ENCODE peak calls at places on chromosomes 1 and 21, in five cellular contexts. E is HCT116; Z is effector memory CD4-positive, alpha-beta T cell; S is psoas muscle; D is GM23248. W is an unnamed sample. For H3K9me3, the result is how much of the 10 kb centered on the place peaks cover.

GRCh38 chr1:4939266-4939665 is 284.9 kb downstream of the AJAP1 start:
- DNase-seq in E (no peak), S (no peak), D (no peak), Z (no peak), W (no peak)

GRCh38 chr1:10677508-10678364 is 118.7 kb downstream of the CASZ1 start:
- DNase-seq in S (no peak), E (no peak), Z (no peak), D (peak), W (no peak)

GRCh38 chr21:32994305-32994704 is 31.4 kb upstream of the OLIG2 start:
- DNase-seq in E (no peak), S (no peak), D (peak), Z (no peak), W (peak)

GRCh38 chr1:81548918-81549587 is 251.7 kb upstream of the ADGRL2 start:
- DNase-seq in D (no peak), Z (no peak), S (no peak), E (no peak), W (no peak)

GRCh38 chr1:204506969-204507316 is 9.3 kb upstream of the MDM4 start:
- DNase-seq in E (peak), Z (peak), S (peak), D (peak), W (peak)

GRCh38 chr1:157521056-157521455 is 31.3 kb downstream of the FCRL5 start:
- DNase-seq in E (no peak), S (no peak), Z (no peak), D (no peak), W (no peak)

GRCh38 chr21:16070207-16070651 is 340.4 kb downstream of the USP25 start:
- DNase-seq in D (peak), E (no peak), Z (no peak), S (no peak), W (no peak)

GRCh38 chr1:95023399-95024050 is 49.2 kb downstream of the ALG14 start:
- DNase-seq in E (no peak), Z (no peak), S (no peak), D (peak), W (no peak)

GRCh38 chr1:996851-997727 is 2.8 kb downstream of the HES4 start:
- DNase-seq in S (peak), Z (no peak), E (no peak), D (no peak), W (no peak)

GRCh38 chr1:94962745-94963265 is 35.9 kb upstream of the CNN3 start:
- DNase-seq in D (peak), E (no peak), Z (no peak), S (no peak), W (peak)

GRCh38 chr1:1670866-1671265 is 12.1 kb upstream of the CDK11B start:
- DNase-seq in E (no peak), S (no peak), Z (no peak), D (no peak), W (no peak)

GRCh38 chr21:33205476-33205875 is 24.3 kb upstream of the IFNAR2 start:
- DNase-seq in D (no peak), Z (no peak), E (no peak), S (no peak), W (no peak)

GRCh38 chr1:151988405-151988851 is 5.2 kb downstream of the S100A10 start:
- DNase-seq in S (no peak), Z (no peak), D (peak), E (peak), W (no peak)

GRCh38 chr1:238592586-238592985 is 701.9 kb upstream of the ZP4 start:
- DNase-seq in S (no peak), E (no peak), Z (no peak), D (no peak), W (no peak)

GRCh38 chr1:211259596-211260126 is 495 bp downstream of the RCOR3 start:
- DNase-seq in D (peak), S (peak), Z (peak), E (no peak), W (peak)

GRCh38 chr1:97820470-97821188 is 100.2 kb downstream of the DPYD start:
- DNase-seq in E (peak), S (no peak), D (peak), Z (no peak), W (peak)

GRCh38 chr1:29539971-29540370 is 303.6 kb downstream of the PTPRU start:
- DNase-seq in E (no peak), S (no peak), Z (no peak), D (no peak), W (no peak)

GRCh38 chr21:15430577-15430976 is 299.2 kb upstream of the USP25 start:
- DNase-seq in Z (no peak), E (no peak), D (peak), S (no peak), W (no peak)

GRCh38 chr21:45581322-45581712 is 39.1 kb upstream of the SLC19A1 start:
- DNase-seq in Z (no peak), D (no peak), S (no peak), E (no peak), W (no peak)

GRCh38 chr1:8352886-8353285 is 35.0 kb downstream of the SLC45A1 start:
- DNase-seq in D (no peak), S (no peak), E (no peak), Z (no peak), W (no peak)

GRCh38 chr21:38095220-38095619 is 161.6 kb upstream of the KCNJ15 start:
- DNase-seq in E (no peak), D (peak), Z (no peak), S (no peak), W (no peak)

GRCh38 chr1:33086384-33086850 is 5.5 kb downstream of the AZIN2 start:
- DNase-seq in D (peak), E (peak), Z (no peak), S (peak), W (peak)

GRCh38 chr1:43979528-43980254 is 681 bp downstream of the B4GALT2 start:
- DNase-seq in S (peak), Z (no peak), E (no peak), D (peak), W (peak)

GRCh38 chr1:63855942-63856341 is 82.1 kb downstream of the ROR1 start:
- DNase-seq in D (no peak), Z (no peak), S (no peak), E (no peak), W (no peak)

GRCh38 chr1:183635112-183635605 is 424 bp downstream of the ARPC5 start:
- DNase-seq in D (peak), Z (no peak), S (peak), E (no peak), W (no peak)

GRCh38 chr1:157047064-157047410 is 1.5 kb upstream of the ARHGEF11 start:
- DNase-seq in E (no peak), S (no peak), Z (no peak), D (peak), W (no peak)

GRCh38 chr1:76782777-76783176 is 84.5 kb upstream of the ST6GALNAC5 start:
- DNase-seq in D (peak), E (no peak), S (no peak), Z (no peak), W (no peak)

GRCh38 chr1:22753396-22754083 is 42.9 kb downstream of the EPHB2 start:
- DNase-seq in D (peak), Z (no peak), E (no peak), S (peak), W (no peak)

GRCh38 chr21:33662046-33662445 is 19.7 kb downstream of the ITSN1 start:
- DNase-seq in D (no peak), S (no peak), Z (no peak), E (no peak), W (no peak)

GRCh38 chr1:67162954-67163353 is 3.3 kb upstream of the IL23R start:
- DNase-seq in Z (peak), D (peak), E (peak), S (no peak), W (no peak)

GRCh38 chr1:199223936-199224335 is 585.1 kb downstream of the PTPRC start:
- DNase-seq in D (no peak), S (no peak), E (no peak), Z (no peak), W (no peak)

GRCh38 chr1:44305962-44306422 is 49.1 kb downstream of the ERI3 start:
- DNase-seq in D (no peak), E (no peak), Z (no peak), S (no peak), W (no peak)

GRCh38 chr1:5939268-5940060 is 52.8 kb downstream of the NPHP4 start:
- DNase-seq in S (no peak), E (no peak), D (no peak), Z (no peak), W (no peak)

GRCh38 chr1:8717148-8717547 is 100.3 kb downstream of the RERE start:
- DNase-seq in S (no peak), D (no peak), Z (no peak), E (no peak), W (no peak)

GRCh38 chr21:41433566-41433965 is 7.5 kb downstream of the MX1 start:
- DNase-seq in S (no peak), Z (no peak), D (no peak), E (no peak), W (no peak)

GRCh38 chr1:20322825-20323612 is 32.3 kb downstream of the VWA5B1 start:
- DNase-seq in D (peak), Z (no peak), S (no peak), E (no peak), W (peak)

GRCh38 chr1:151837841-151838490 is 1.7 kb downstream of the C2CD4D start:
- DNase-seq in Z (peak), S (peak), E (no peak), D (peak), W (peak)

GRCh38 chr1:197948926-197949899 is 32.0 kb downstream of the LHX9 start:
- DNase-seq in S (no peak), E (no peak), D (no peak), Z (no peak), W (no peak)

GRCh38 chr1:204427302-204427701 is 15.7 kb upstream of the PPP1R15B start:
- DNase-seq in E (no peak), D (no peak), S (no peak), Z (no peak), W (no peak)

GRCh38 chr1:185969524-185969991 is 235.4 kb downstream of the HMCN1 start:
- DNase-seq in Z (no peak), S (no peak), E (no peak), D (peak), W (no peak)
- H3K27ac ChIP-seq in Z (no peak), S (no peak), E (no peak), D (peak), W (no peak)

GRCh38 chr1:247054992-247055415 is 23.6 kb downstream of the ZNF670 start:
- DNase-seq in Z (no peak), S (no peak), E (no peak), D (peak), W (no peak)
- H3K9me3 ChIP-seq in Z (under half), S (under half), E (under half), D (under half), W (half or more)

DNA sequence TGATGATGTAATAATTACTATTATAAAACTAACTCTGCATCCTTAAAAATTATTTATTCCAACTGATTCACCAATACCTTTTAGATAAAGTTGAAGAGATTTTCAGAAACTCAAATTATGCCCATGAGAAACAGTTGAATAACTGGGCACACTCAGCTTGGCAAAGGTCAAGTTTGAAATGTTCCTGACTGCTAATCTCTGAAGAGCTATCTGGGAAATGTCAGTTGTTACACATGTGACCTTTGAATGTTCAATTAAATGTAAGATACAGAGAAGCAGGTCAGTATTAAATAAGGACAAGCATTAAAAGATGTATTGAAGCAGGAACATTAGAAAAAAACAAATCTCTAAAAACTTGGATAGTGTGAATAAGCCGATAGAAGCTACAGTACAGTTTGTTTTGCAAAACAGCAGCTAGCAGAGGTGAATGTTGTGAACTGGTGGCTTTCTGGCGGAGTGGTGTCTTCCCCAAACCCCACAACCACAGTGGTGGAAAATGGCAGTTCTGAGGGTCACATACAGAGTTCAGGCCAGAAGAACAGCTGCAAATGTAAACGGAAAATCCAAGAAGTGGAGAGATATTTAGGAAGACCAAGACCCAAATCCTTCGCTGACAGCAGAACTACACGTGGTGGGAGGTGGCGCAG is 61.9 kb upstream of the SLC5A9 start:
- DNase-seq in S (no peak), Z (no peak), E (no peak), D (no peak), W (no peak)
- H3K27ac ChIP-seq in S (no peak), Z (no peak), E (no peak), D (no peak), W (no peak)

GRCh38 chr1:71307451-71307850 is 226.6 kb upstream of the ZRANB2 start:
- DNase-seq in S (no peak), Z (no peak), E (no peak), D (peak), W (no peak)

GRCh38 chr1:71312545-71312944 is 231.7 kb upstream of the ZRANB2 start:
- DNase-seq in Z (no peak), D (peak), E (no peak), S (no peak), W (no peak)

GRCh38 chr1:71311396-71311795 is 230.6 kb upstream of the ZRANB2 start:
- DNase-seq in S (no peak), Z (no peak), E (no peak), D (peak), W (no peak)
- H3K9me3 ChIP-seq in S (under half), Z (under half), E (under half), D (under half), W (under half)

GRCh38 chr1:40003156-40004093 is 37.1 kb upstream of the CAP1 start:
- DNase-seq in E (no peak), S (no peak), Z (no peak), D (no peak), W (no peak)

GRCh38 chr1:40001456-40001855 is 39.1 kb upstream of the CAP1 start:
- DNase-seq in Z (no peak), S (no peak), D (no peak), E (no peak), W (no peak)

GRCh38 chr1:40004857-40005256 is 35.7 kb upstream of the CAP1 start:
- DNase-seq in S (no peak), E (no peak), Z (no peak), D (no peak), W (no peak)
- H3K27ac ChIP-seq in S (no peak), E (no peak), Z (no peak), D (no peak), W (no peak)

GRCh38 chr1:106121728-106122127 is 934.7 kb upstream of the PRMT6 start:
- DNase-seq in E (no peak), Z (no peak), S (no peak), D (no peak), W (no peak)

DNA sequence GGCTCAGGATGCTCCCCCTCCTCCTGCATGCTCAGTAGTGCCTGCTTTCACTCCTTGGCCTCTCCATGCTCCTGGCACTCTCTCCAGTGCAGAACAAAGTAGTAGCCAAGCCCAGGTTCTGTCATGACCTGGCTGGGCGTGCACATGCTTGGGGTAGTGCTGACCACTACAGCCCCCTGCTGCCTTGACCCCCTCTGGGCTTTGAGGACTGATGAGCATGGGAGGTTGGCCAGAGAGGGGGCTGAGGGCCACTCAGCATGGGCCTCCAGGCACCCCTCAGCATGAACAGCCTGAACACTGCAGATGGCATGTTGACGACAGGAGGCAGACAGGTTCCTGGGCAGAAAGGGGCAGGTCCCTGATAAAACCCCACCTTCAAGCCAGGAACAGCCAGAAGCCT is 935.7 kb upstream of the PRMT6 start:
- DNase-seq in D (no peak), S (no peak), E (no peak), Z (no peak), W (no peak)
- H3K9me3 ChIP-seq in D (under half), S (under half), E (under half), Z (under half), W (under half)